ENCODE peak calls at places on chromosomes 6 and 20, in ten cellular contexts. S is A549, D is Panc1, H is cardiac fibroblast, B is neural progenitor cell, Q is adrenal gland, U is left lung, X is right atrium auricular region, T is astrocyte of the spinal cord, J is body of pancreas. V is an unnamed sample.

GRCh38 chr6:70663881-70664466 is 3.7 kb upstream of the SMAP1 start:
- DNase-seq in S (no peak), D (no peak), H (no peak), B (no peak), Q (no peak), U (no peak), X (no peak), T (no peak), J (no peak), V (no peak)

GRCh38 chr20:39282619-39283092 is 320.5 kb downstream of the DHX35 start:
- DNase-seq in S (no peak), D (no peak), H (no peak), B (peak; percentile 34), Q (no peak), U (no peak), X (no peak), T (no peak), J (peak; percentile 64), V (no peak)

GRCh38 chr6:36609582-36609981 is 15.4 kb downstream of the SRSF3 start:
- DNase-seq in S (no peak), D (no peak), H (no peak), B (no peak), Q (peak; percentile 15), U (no peak), X (no peak), T (no peak), J (no peak), V (no peak)

GRCh38 chr6:76984572-76984971 is 478.7 kb downstream of the HTR1B start:
- DNase-seq in S (no peak), D (no peak), H (no peak), B (no peak), Q (no peak), U (no peak), X (no peak), T (no peak), J (no peak), V (no peak)

GRCh38 chr6:113383701-113384100 is 473.4 kb upstream of the MARCKS start:
- DNase-seq in S (no peak), D (no peak), H (no peak), B (no peak), Q (no peak), U (no peak), X (no peak), T (no peak), J (no peak), V (no peak)

GRCh38 chr6:105578308-105578707 is 175.4 kb upstream of the PREP start:
- DNase-seq in S (no peak), D (no peak), H (no peak), B (no peak), Q (no peak), U (no peak), X (no peak), T (no peak), J (no peak), V (no peak)

GRCh38 chr6:141482773-141483172 is 650.0 kb upstream of the GJE1 start:
- DNase-seq in S (no peak), D (no peak), H (no peak), B (no peak), Q (no peak), U (no peak), X (no peak), T (no peak), J (no peak), V (no peak)

GRCh38 chr6:149033454-149034241 is 283.9 kb upstream of the TAB2 start:
- DNase-seq in S (no peak), D (no peak), H (no peak), B (no peak), Q (no peak), U (no peak), X (no peak), T (no peak), J (no peak), V (no peak)

GRCh38 chr6:109349419-109349987 is 32.8 kb downstream of the CD164 start:
- DNase-seq in S (peak; percentile 58), D (no peak), H (peak; percentile 95), B (no peak), Q (peak; percentile 44), U (no peak), X (no peak), T (peak; percentile 52), J (peak; percentile 73), V (no peak)

GRCh38 chr20:19120011-19120410 is 92.4 kb upstream of the SLC24A3 start:
- DNase-seq in S (no peak), D (no peak), H (no peak), B (no peak), Q (no peak), U (no peak), X (peak; percentile 18), T (no peak), J (no peak), V (no peak)

GRCh38 chr6:142856857-142857608 is 87.9 kb downstream of the HIVEP2 start:
- DNase-seq in S (no peak), D (no peak), H (no peak), B (no peak), Q (no peak), U (no peak), X (no peak), T (no peak), J (no peak), V (no peak)

GRCh38 chr6:36975231-36976004 is 10.6 kb downstream of the MTCH1 start:
- DNase-seq in S (no peak), D (no peak), H (no peak), B (no peak), Q (no peak), U (no peak), X (no peak), T (no peak), J (no peak), V (no peak)

GRCh38 chr6:166615059-166615770 is 11.8 kb downstream of the RPS6KA2 start:
- DNase-seq in S (no peak), D (no peak), H (peak; percentile 60), B (no peak), Q (no peak), U (no peak), X (peak; percentile 74), T (peak; percentile 59), J (no peak), V (no peak)

DNA sequence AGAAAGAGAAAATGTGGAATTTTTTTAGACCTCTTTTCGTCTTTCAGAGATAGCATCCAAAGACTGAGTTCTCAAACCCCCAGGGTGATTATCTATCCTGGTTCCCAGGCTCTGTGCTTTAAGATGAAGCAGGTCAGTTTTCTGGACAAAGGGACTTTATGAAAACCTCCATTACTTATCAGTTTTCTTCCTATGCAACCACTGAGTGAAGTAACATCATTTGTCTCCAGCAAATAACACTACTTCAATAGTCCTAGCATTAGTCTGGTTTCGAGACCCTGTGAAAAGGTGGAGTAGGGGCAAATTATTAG is 18.3 kb upstream of the HLA-DRB1 start:
- DNase-seq in S (no peak), D (no peak), H (no peak), B (no peak), Q (no peak), U (no peak), X (no peak), T (no peak), J (no peak), V (no peak)
- TF ChIP-seq CTCF in S (no peak), D (no peak), H (no peak), B (no peak), Q (no peak), U (no peak), X (no peak), T (no peak), J (no peak), V (no peak)

GRCh38 chr6:27556406-27556805 is 83.5 kb upstream of the ZNF184 start:
- DNase-seq in S (no peak), D (no peak), H (no peak), B (no peak), Q (no peak), U (no peak), X (no peak), T (no peak), J (no peak), V (no peak)

GRCh38 chr6:27565839-27566779 is 93.2 kb upstream of the ZNF184 start:
- DNase-seq in S (peak; percentile 75), D (no peak), H (no peak), B (peak; percentile 73), Q (no peak), U (no peak), X (no peak), T (no peak), J (no peak), V (no peak)

GRCh38 chr6:27558028-27558724 is 85.3 kb upstream of the ZNF184 start:
- DNase-seq in S (no peak), D (no peak), H (no peak), B (no peak), Q (no peak), U (no peak), X (no peak), T (no peak), J (no peak), V (no peak)

GRCh38 chr6:27562027-27562410 is 89.1 kb upstream of the ZNF184 start:
- DNase-seq in S (peak; percentile 69), D (no peak), H (no peak), B (no peak), Q (no peak), U (no peak), X (no peak), T (no peak), J (no peak), V (no peak)
- H3K4me3 ChIP-seq in S (peak overlapping the region; percentile 46), D (peak overlapping the region; percentile 52), H (no peak overlapping the region), B (no peak overlapping the region), Q (no peak overlapping the region), U (no peak overlapping the region), X (no peak overlapping the region), T (no peak overlapping the region), J (no peak overlapping the region), V (no peak overlapping the region)

DNA sequence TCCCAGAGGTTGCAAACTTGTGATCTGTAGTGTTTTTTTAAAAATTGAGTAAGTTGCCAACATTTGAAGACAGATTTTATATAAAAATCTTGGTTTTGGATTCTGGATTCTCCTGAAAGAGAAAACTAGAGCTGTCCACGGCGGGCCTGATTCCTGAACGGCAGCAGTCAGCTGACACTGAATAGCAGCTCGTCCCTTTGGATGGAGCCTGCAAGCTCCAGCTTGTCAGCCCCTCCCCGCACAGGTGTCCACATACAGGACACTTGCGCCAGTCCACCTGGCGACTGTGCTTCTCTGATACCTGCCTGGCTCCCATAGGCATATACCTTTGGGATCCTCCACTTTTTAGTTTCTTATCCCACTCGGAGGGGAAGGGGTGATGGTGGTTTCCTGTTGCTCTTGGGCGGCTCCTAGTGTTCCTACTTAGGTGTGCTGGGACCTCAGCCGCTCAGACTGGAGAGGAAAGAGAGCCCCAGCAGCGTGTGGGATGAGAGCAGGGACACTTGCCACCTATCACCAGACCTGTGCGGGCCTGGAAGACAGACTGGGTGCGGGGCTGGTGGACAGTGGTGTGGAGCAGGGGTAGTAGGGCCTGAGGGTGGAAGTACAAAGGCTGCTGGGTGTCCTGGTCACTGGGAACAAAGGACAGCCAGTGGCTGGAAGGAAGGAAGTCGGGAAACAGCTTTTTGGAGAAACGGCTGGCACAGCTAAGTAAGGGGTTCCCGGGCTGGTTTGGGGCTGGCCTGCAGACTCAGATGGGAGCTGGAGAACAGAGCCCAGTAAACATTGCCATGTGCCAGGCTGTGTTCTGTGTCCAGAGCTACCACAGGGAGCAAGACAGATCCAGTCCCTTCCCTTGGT is 18.3 kb downstream of the GHRH start:
- DNase-seq in S (peak; percentile 10), D (no peak), H (no peak), B (peak; percentile 60), Q (no peak), U (no peak), X (no peak), T (no peak), J (no peak), V (no peak)
- TF ChIP-seq CTCF in S (no peak), D (no peak), H (peak; percentile 3), B (peak; percentile 48), Q (no peak), U (no peak), X (no peak), T (peak; percentile 26), J (no peak), V (no peak)

GRCh38 chr6:11644071-11644470 is 106.5 kb downstream of the TMEM170B start:
- DNase-seq in S (no peak), D (no peak), H (no peak), B (no peak), Q (no peak), U (no peak), X (no peak), T (no peak), J (no peak), V (no peak)
- H3K4me3 ChIP-seq in S (no peak overlapping the region), D (no peak overlapping the region), H (no peak overlapping the region), B (no peak overlapping the region), Q (no peak overlapping the region), U (no peak overlapping the region), X (no peak overlapping the region), T (no peak overlapping the region), J (no peak overlapping the region), V (no peak overlapping the region)

V was measured in thoracic aorta.